ENCODE peak calls at places on chromosomes 7 and 10, in six cellular contexts. H is IMR-90, X is pancreas, Y is lower lobe of right lung, B is hepatocyte, D is endothelial cell of umbilical vein. I is an unnamed sample.

GRCh38 chr7:135512135-135512887 is 2.4 kb upstream of the CNOT4 start:
- DNase-seq in H (peak), X (no peak), Y (no peak), B (peak), D (peak), I (no peak)

GRCh38 chr7:80847895-80848294 is 71.0 kb downstream of the SEMA3C start:
- DNase-seq in H (peak), X (no peak), Y (no peak), B (no peak), D (no peak), I (no peak)

GRCh38 chr7:70566659-70567058 is 565.3 kb upstream of the GALNT17 start:
- DNase-seq in H (no peak), X (no peak), Y (no peak), B (peak), D (no peak), I (no peak)

GRCh38 chr10:99619090-99619800 is 994 bp downstream of the SLC25A28 start:
- DNase-seq in H (peak), X (no peak), Y (no peak), B (no peak), D (peak), I (no peak)

GRCh38 chr10:31288961-31289360 is 30.1 kb upstream of the ZEB1 start:
- DNase-seq in H (peak), X (no peak), Y (no peak), B (no peak), D (no peak), I (no peak)

GRCh38 chr10:77770868-77771175 is 133.2 kb upstream of the KCNMA1 start:
- DNase-seq in H (no peak), X (no peak), Y (no peak), B (no peak), D (no peak), I (no peak)

GRCh38 chr7:25727446-25727845 is 424.6 kb upstream of the NFE2L3 start:
- DNase-seq in H (no peak), X (no peak), Y (no peak), B (no peak), D (no peak), I (no peak)

GRCh38 chr10:102401735-102402511 is 6.4 kb downstream of the NFKB2 start:
- DNase-seq in H (peak), X (peak), Y (no peak), B (peak), D (no peak), I (no peak)

GRCh38 chr10:35251373-35252100 is 84.8 kb upstream of the CCNY start:
- DNase-seq in H (no peak), X (no peak), Y (no peak), B (no peak), D (no peak), I (no peak)

GRCh38 chr10:75428434-75429158 is 2.8 kb upstream of the LRMDA start:
- DNase-seq in H (peak), X (no peak), Y (no peak), B (no peak), D (peak), I (no peak)

GRCh38 chr10:15237351-15237750 is 68.9 kb upstream of the NMT2 start:
- DNase-seq in H (peak), X (no peak), Y (no peak), B (no peak), D (peak), I (no peak)

GRCh38 chr10:96986200-96986856 is 154.2 kb downstream of the LCOR start:
- DNase-seq in H (no peak), X (no peak), Y (no peak), B (no peak), D (no peak), I (no peak)

GRCh38 chr10:59336632-59337031 is 25.7 kb downstream of the FAM13C start:
- DNase-seq in H (peak), X (no peak), Y (no peak), B (no peak), D (no peak), I (no peak)

GRCh38 chr10:78071140-78071856 is 37.6 kb downstream of the RPS24 start:
- DNase-seq in H (no peak), X (no peak), Y (no peak), B (no peak), D (no peak), I (no peak)

GRCh38 chr10:105658696-105659095 is 1017.6 kb downstream of the SORCS3 start:
- DNase-seq in H (no peak), X (no peak), Y (no peak), B (no peak), D (no peak), I (no peak)

GRCh38 chr10:59319854-59320253 is 42.5 kb downstream of the FAM13C start:
- DNase-seq in H (no peak), X (no peak), Y (no peak), B (no peak), D (no peak), I (no peak)

GRCh38 chr10:124680675-124681074 is 63.5 kb downstream of the FAM53B start:
- DNase-seq in H (peak), X (no peak), Y (peak), B (no peak), D (no peak), I (no peak)

GRCh38 chr7:29622335-29623265 is 59.0 kb downstream of the PRR15 start:
- DNase-seq in H (peak), X (no peak), Y (no peak), B (peak), D (peak), I (no peak)

GRCh38 chr10:4504550-4504949 is 321.5 kb upstream of the AKR1E2 start:
- DNase-seq in H (no peak), X (no peak), Y (no peak), B (no peak), D (no peak), I (no peak)

GRCh38 chr10:34334908-34335307 is 480.2 kb downstream of the PARD3 start:
- DNase-seq in H (no peak), X (no peak), Y (no peak), B (no peak), D (no peak), I (no peak)

GRCh38 chr7:50940621-50941020 is 157.9 kb upstream of the GRB10 start:
- DNase-seq in H (no peak), X (no peak), Y (no peak), B (no peak), D (no peak), I (no peak)

GRCh38 chr7:11466517-11467105 is 365.4 kb downstream of the THSD7A start:
- DNase-seq in H (no peak), X (no peak), Y (no peak), B (no peak), D (peak), I (no peak)

GRCh38 chr10:11354823-11355222 is 256.6 kb downstream of the USP6NL start:
- DNase-seq in H (no peak), X (no peak), Y (no peak), B (no peak), D (no peak), I (no peak)

GRCh38 chr7:141590666-141591065 is 39.5 kb downstream of the AGK start:
- DNase-seq in H (no peak), X (no peak), Y (no peak), B (no peak), D (no peak), I (no peak)

GRCh38 chr10:15349133-15349532 is 22.0 kb downstream of the FAM171A1 start:
- DNase-seq in H (no peak), X (no peak), Y (no peak), B (no peak), D (no peak), I (no peak)

GRCh38 chr10:103439776-103440175 is 12.4 kb downstream of the CALHM2 start:
- DNase-seq in H (no peak), X (no peak), Y (no peak), B (no peak), D (no peak), I (no peak)

GRCh38 chr7:111855161-111855841 is 293.0 kb upstream of the IMMP2L start:
- DNase-seq in H (peak), X (no peak), Y (no peak), B (peak), D (peak), I (peak)

GRCh38 chr7:157113607-157114006 is 25.1 kb upstream of the UBE3C start:
- DNase-seq in H (no peak), X (no peak), Y (no peak), B (no peak), D (no peak), I (no peak)

GRCh38 chr10:6563075-6563474 is 17.0 kb downstream of the PRKCQ start:
- DNase-seq in H (no peak), X (no peak), Y (no peak), B (no peak), D (no peak), I (no peak)

GRCh38 chr7:27113991-27114866 is 11.7 kb upstream of the HOXA2 start:
- DNase-seq in H (peak), X (no peak), Y (no peak), B (peak), D (peak), I (peak)

GRCh38 chr10:118531105-118531851 is 64.2 kb downstream of the PRLHR start:
- DNase-seq in H (no peak), X (no peak), Y (peak), B (no peak), D (no peak), I (no peak)

GRCh38 chr7:91929463-91929862 is 11.2 kb upstream of the AKAP9 start:
- DNase-seq in H (no peak), X (no peak), Y (no peak), B (no peak), D (no peak), I (no peak)

GRCh38 chr7:44391171-44391570 is 65.8 kb upstream of the CAMK2B start:
- DNase-seq in H (no peak), X (no peak), Y (no peak), B (no peak), D (no peak), I (no peak)

DNA sequence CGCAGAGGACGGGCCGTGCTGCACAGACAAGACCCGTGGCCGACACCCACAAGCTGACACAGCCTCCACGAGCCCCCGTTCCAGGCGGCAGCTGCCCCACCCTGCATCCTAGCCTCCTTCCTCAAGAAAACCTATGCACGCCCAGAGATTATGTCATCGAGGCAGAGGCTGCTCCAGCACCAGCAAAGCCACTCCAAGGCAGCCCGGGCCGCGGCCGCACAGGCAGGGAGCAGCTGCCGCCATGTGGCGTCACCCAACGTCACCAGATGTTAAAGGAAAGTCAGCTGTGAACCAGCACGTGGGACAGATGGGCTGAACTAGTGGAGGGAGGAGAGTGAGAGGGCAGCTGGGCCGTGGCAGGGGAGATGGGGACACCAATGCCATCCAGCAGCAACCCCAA is 59.8 kb downstream of the STK32C start:
- DNase-seq in H (no peak), X (no peak), Y (no peak), B (no peak), D (no peak), I (no peak)
- H3K4me3 ChIP-seq in H (no peak), X (no peak), Y (no peak), B (no peak), D (no peak), I (no peak)

GRCh38 chr7:131443496-131443895 is 112.9 kb downstream of the PODXL start:
- DNase-seq in H (no peak), X (no peak), Y (no peak), B (peak), D (no peak), I (no peak)

GRCh38 chr7:131438969-131439368 is 111.3 kb downstream of the MKLN1 start:
- DNase-seq in H (no peak), X (no peak), Y (no peak), B (no peak), D (no peak), I (no peak)

GRCh38 chr7:131449373-131449902 is 107.0 kb downstream of the PODXL start:
- DNase-seq in H (no peak), X (no peak), Y (no peak), B (no peak), D (no peak), I (no peak)

GRCh38 chr7:131444683-131445082 is 111.7 kb downstream of the PODXL start:
- DNase-seq in H (no peak), X (no peak), Y (no peak), B (no peak), D (no peak), I (no peak)
- H3K27ac ChIP-seq in H (no peak), X (no peak), Y (no peak), B (no peak), D (no peak), I (no peak)

GRCh38 chr7:47376991-47377590 is 204.8 kb downstream of the TNS3 start:
- DNase-seq in H (no peak), X (peak), Y (no peak), B (no peak), D (no peak), I (no peak)

GRCh38 chr7:47375590-47375989 is 206.3 kb downstream of the TNS3 start:
- DNase-seq in H (peak), X (no peak), Y (no peak), B (no peak), D (no peak), I (no peak)

GRCh38 chr7:47374538-47374937 is 207.4 kb downstream of the TNS3 start:
- DNase-seq in H (no peak), X (peak), Y (no peak), B (no peak), D (no peak), I (no peak)

GRCh38 chr7:47373871-47374451 is 207.9 kb downstream of the TNS3 start:
- DNase-seq in H (no peak), X (peak), Y (no peak), B (no peak), D (peak), I (no peak)

GRCh38 chr7:47375121-47375551 is 206.8 kb downstream of the TNS3 start:
- DNase-seq in H (peak), X (no peak), Y (no peak), B (no peak), D (no peak), I (no peak)
- TF ChIP-seq CTCF in H (no peak), X (no peak), Y (no peak), B (no peak), D (no peak), I (no peak)

GRCh38 chr7:147412109-147412508 is 1178.5 kb upstream of the C7orf33 start:
- DNase-seq in H (no peak), X (no peak), Y (no peak), B (no peak), D (no peak), I (no peak)

GRCh38 chr7:147413243-147413642 is 1177.3 kb upstream of the C7orf33 start:
- DNase-seq in H (no peak), X (no peak), Y (no peak), B (no peak), D (no peak), I (no peak)

GRCh38 chr7:147415991-147416390 is 1174.6 kb upstream of the C7orf33 start:
- DNase-seq in H (peak), X (no peak), Y (no peak), B (no peak), D (no peak), I (no peak)

GRCh38 chr7:147411011-147411614 is 1179.5 kb upstream of the C7orf33 start:
- DNase-seq in H (no peak), X (no peak), Y (no peak), B (no peak), D (no peak), I (no peak)

GRCh38 chr7:147412782-147413186 is 1177.8 kb upstream of the C7orf33 start:
- DNase-seq in H (peak), X (no peak), Y (no peak), B (no peak), D (no peak), I (no peak)
- H3K4me3 ChIP-seq in H (no peak), X (no peak), Y (peak), B (no peak), D (no peak), I (no peak)

GRCh38 chr7:98022531-98022930 is 32.5 kb upstream of the OCM2 start:
- DNase-seq in H (no peak), X (no peak), Y (no peak), B (no peak), D (no peak), I (no peak)

GRCh38 chr7:98021588-98022351 is 31.8 kb upstream of the OCM2 start:
- DNase-seq in H (peak), X (peak), Y (peak), B (peak), D (peak), I (peak)

GRCh38 chr7:98027342-98028033 is 37.5 kb upstream of the OCM2 start:
- DNase-seq in H (no peak), X (no peak), Y (no peak), B (no peak), D (no peak), I (no peak)

DNA sequence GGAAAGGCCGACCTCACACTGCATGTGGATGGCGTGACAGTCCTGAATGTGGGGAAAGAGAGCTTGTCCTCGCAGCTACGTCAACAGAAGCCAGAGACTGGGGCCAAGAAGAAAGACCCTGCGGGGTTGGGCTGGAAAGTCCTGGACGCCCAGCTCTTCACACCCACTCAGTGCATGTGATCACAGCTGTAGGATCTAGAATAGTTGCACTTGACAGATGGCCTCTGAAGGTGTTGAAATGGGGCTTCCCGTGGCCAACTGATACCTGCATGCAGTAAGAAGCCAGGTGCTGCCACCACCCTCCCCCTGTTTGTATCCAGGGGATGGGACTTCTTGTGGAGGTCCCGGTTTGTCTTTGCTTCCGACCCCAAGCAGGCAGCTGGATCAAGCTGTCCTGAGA is 34.1 kb upstream of the OCM2 start:
- DNase-seq in H (no peak), X (no peak), Y (no peak), B (no peak), D (no peak), I (no peak)
- H3K27ac ChIP-seq in H (no peak), X (no peak), Y (no peak), B (no peak), D (no peak), I (no peak)

DNA sequence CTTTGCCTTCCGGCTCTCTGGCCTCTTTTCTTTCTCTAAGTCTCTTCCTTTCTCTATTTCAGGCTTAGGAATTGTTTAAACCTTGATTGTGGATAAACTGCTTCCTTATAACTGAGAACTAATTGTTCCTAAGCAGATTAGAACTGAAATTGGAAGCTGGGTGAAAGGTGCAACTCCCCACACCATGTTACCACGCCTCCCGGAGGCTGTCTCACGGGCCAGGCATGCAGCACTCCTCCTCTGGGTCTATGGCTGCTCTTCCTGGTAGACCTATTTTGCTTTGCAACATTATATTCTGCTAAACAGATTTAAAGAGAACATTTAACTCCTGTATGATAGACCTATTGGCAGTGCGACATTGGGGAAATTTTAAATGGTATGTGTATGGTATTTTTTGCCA is 298.3 kb downstream of the CCSER2 start:
- DNase-seq in H (no peak), X (no peak), Y (no peak), B (no peak), D (no peak), I (no peak)
- TF ChIP-seq CTCF in H (no peak), X (no peak), Y (no peak), B (no peak), D (no peak), I (no peak)

GRCh38 chr10:14009315-14010082 is 321.2 kb downstream of the FRMD4A start:
- DNase-seq in H (peak), X (no peak), Y (no peak), B (peak), D (peak), I (no peak)

GRCh38 chr10:14014423-14014822 is 316.3 kb downstream of the FRMD4A start:
- DNase-seq in H (no peak), X (no peak), Y (no peak), B (no peak), D (no peak), I (no peak)

GRCh38 chr10:14008648-14009072 is 322.1 kb downstream of the FRMD4A start:
- DNase-seq in H (peak), X (no peak), Y (no peak), B (no peak), D (no peak), I (no peak)

GRCh38 chr10:14010827-14011574 is 319.7 kb downstream of the FRMD4A start:
- DNase-seq in H (no peak), X (no peak), Y (no peak), B (no peak), D (no peak), I (no peak)

GRCh38 chr10:14010083-14010551 is 320.6 kb downstream of the FRMD4A start:
- DNase-seq in H (peak), X (no peak), Y (no peak), B (no peak), D (peak), I (no peak)
- H3K4me3 ChIP-seq in H (peak), X (no peak), Y (peak), B (no peak), D (peak), I (no peak)

GRCh38 chr10:131974034-131974817 is 7.5 kb downstream of the BNIP3 start:
- DNase-seq in H (no peak), X (no peak), Y (no peak), B (no peak), D (no peak), I (no peak)
- H3K27ac ChIP-seq in H (no peak), X (no peak), Y (no peak), B (no peak), D (no peak), I (no peak)

DNA sequence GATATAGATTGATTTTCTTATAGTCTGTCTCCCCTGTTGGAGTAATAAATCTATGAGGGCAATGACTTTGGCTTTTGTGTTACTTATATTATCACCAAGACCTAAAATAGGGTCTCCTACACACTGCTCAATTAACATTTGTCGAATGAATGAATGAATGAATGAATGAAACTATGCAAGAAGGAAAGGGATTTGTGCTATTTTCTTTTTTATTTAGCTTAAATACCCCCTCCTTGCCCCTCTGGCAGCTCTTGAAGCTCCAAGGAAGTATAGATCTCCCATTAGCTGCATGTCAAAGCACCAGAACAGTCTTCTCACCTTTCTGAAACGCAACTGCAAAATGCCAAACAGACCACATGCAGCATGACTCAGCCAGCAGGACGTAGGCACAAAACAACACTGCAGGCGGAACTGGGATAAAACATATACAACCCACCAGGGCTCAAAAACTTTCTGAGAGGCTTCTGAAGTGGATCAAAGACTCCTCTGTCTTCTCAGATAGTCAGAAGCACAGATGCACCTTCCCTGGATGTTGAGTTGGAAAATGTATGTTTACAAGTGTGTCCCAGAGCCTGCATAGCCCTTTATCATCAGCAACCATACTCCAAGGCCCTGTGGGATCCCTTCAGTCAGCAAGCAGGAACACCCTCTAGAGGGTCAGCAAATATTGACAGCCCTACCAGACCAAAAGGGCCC is 187.8 kb downstream of the NPSR1 start:
- DNase-seq in H (no peak), X (no peak), Y (no peak), B (no peak), D (no peak), I (no peak)
- TF ChIP-seq CTCF in H (no peak), X (no peak), Y (no peak), B (no peak), D (no peak), I (no peak)